ENCODE peak calls at places on chromosome 5, in four cellular contexts. H is fibroblast of the conjunctiva, Q is H54, B is Calu3. U is an unnamed sample.

GRCh38 chr5:5497132-5497748 is 74.8 kb downstream of the ICE1 start:
- DNase-seq in H (peak; percentile 52), Q (peak; percentile 76), B (peak; percentile 42), U (no peak)

GRCh38 chr5:141149812-141150211 is at the start of gene PCDHB6:
- DNase-seq in H (no peak), Q (no peak), B (no peak), U (no peak)

GRCh38 chr5:176618783-176619182 is 8.8 kb upstream of the GPRIN1 start:
- DNase-seq in H (no peak), Q (no peak), B (no peak), U (no peak)

GRCh38 chr5:55232194-55232984 is 1.0 kb downstream of the CCNO start:
- DNase-seq in H (no peak), Q (peak; percentile 49), B (peak; percentile 68), U (no peak)

GRCh38 chr5:143245929-143246561 is 157.4 kb downstream of the NR3C1 start:
- DNase-seq in H (peak; percentile 88), Q (peak; percentile 68), B (peak; percentile 81), U (peak; percentile 80)

GRCh38 chr5:174504266-174504726 is 220.1 kb upstream of the MSX2 start:
- DNase-seq in H (no peak), Q (peak; percentile 36), B (no peak), U (no peak)

GRCh38 chr5:6545770-6546690 is 86.8 kb downstream of the NSUN2 start:
- DNase-seq in H (no peak), Q (no peak), B (no peak), U (no peak)

GRCh38 chr5:142680605-142681259 is 5.2 kb downstream of the FGF1 start:
- DNase-seq in H (no peak), Q (peak; percentile 57), B (peak; percentile 90), U (no peak)

GRCh38 chr5:98121036-98121936 is 652.2 kb upstream of the RGMB start:
- DNase-seq in H (no peak), Q (no peak), B (no peak), U (no peak)

GRCh38 chr5:138032028-138032571 is 779 bp downstream of the FAM13B start:
- DNase-seq in H (peak; percentile 27), Q (peak; percentile 43), B (no peak), U (peak; percentile 45)

GRCh38 chr5:177006265-177006972 is at the start of gene UIMC1:
- DNase-seq in H (peak; percentile 70), Q (peak; percentile 78), B (peak; percentile 98), U (peak; percentile 91)

U was measured in T1000.